ENCODE peak calls at places on chromosomes 11 and 22, in four cellular contexts. One of them, this sample, is unnamed.
A peak's percentile ranks its signal among the peaks of the same experiment; 100 is the strongest.

GRCh38 chr11:35338928-35339327 is 80.4 kb downstream of the SLC1A2 start:
- DNase-seq in GM23248: peak; percentile 29
- DNase-seq in GM04503: no peak
- DNase-seq in NCI-H1417 treated with DMSO at 0.1 percent for 48 hours: no peak
- DNase-seq in this sample: no peak

GRCh38 chr11:11387201-11387600 is 34.2 kb upstream of the CSNK2A3 start:
- DNase-seq in GM23248: no peak
- DNase-seq in GM04503: no peak
- DNase-seq in NCI-H1417 treated with DMSO at 0.1 percent for 48 hours: no peak
- DNase-seq in this sample: no peak

GRCh38 chr11:120513436-120514315 is 2.1 kb downstream of the GRIK4 start:
- DNase-seq in GM23248: no peak
- DNase-seq in NCI-H1417 treated with DMSO at 0.1 percent for 48 hours: no peak
- DNase-seq in GM04503: no peak
- DNase-seq in this sample: no peak

GRCh38 chr11:119101759-119102423 is at the start of gene DPAGT1:
- DNase-seq in GM04503: peak; percentile 88
- DNase-seq in GM23248: peak; percentile 98
- DNase-seq in NCI-H1417 treated with DMSO at 0.1 percent for 48 hours: peak; percentile 84
- DNase-seq in this sample: peak; percentile 91

GRCh38 chr11:127919206-127920000 is 668.0 kb downstream of the ETS1 start:
- DNase-seq in GM23248: peak; percentile 91
- DNase-seq in GM04503: peak; percentile 42
- DNase-seq in NCI-H1417 treated with DMSO at 0.1 percent for 48 hours: no peak
- DNase-seq in this sample: no peak

GRCh38 chr22:39090426-39091064 is 6.5 kb upstream of the APOBEC3H start:
- DNase-seq in NCI-H1417 treated with DMSO at 0.1 percent for 48 hours: no peak
- DNase-seq in GM23248: peak; percentile 18
- DNase-seq in GM04503: no peak
- DNase-seq in this sample: no peak

GRCh38 chr22:24146791-24147353 is 34.4 kb upstream of the SUSD2 start:
- DNase-seq in GM04503: peak; percentile 64
- DNase-seq in NCI-H1417 treated with DMSO at 0.1 percent for 48 hours: no peak
- DNase-seq in GM23248: peak; percentile 65
- DNase-seq in this sample: no peak

GRCh38 chr22:50613291-50613981 is 12.8 kb downstream of the MAPK8IP2 start:
- DNase-seq in NCI-H1417 treated with DMSO at 0.1 percent for 48 hours: no peak
- DNase-seq in GM23248: no peak
- DNase-seq in GM04503: no peak
- DNase-seq in this sample: no peak

GRCh38 chr11:30346068-30346688 is 23.3 kb downstream of the ARL14EP start:
- DNase-seq in GM23248: peak; percentile 74
- DNase-seq in GM04503: no peak
- DNase-seq in NCI-H1417 treated with DMSO at 0.1 percent for 48 hours: peak; percentile 32
- DNase-seq in this sample: no peak